ENCODE peak calls at places on chromosomes 13 and 19, in eight cellular contexts. One of them, this sample, is unnamed.

GRCh38 chr19:5356918-5357317 is 16.3 kb upstream of the PTPRS start:
- DNase-seq in OCI-LY7: no peak
- DNase-seq in astrocyte: no peak
- DNase-seq in PC-3: no peak
- DNase-seq in A549: no peak
- DNase-seq in fibroblast of the aortic adventitia: no peak
- DNase-seq in ascending aorta: no peak
- DNase-seq in progenitor cell of endocrine pancreas: no peak
- DNase-seq in this sample: no peak

GRCh38 chr19:13020002-13020414 is 24.7 kb downstream of the NFIX start:
- DNase-seq in fibroblast of the aortic adventitia: no peak
- DNase-seq in A549: no peak
- DNase-seq in PC-3: peak; percentile 51
- DNase-seq in OCI-LY7: no peak
- DNase-seq in progenitor cell of endocrine pancreas: no peak
- DNase-seq in ascending aorta: no peak
- DNase-seq in astrocyte: peak; percentile 70
- DNase-seq in this sample: no peak

GRCh38 chr19:20078696-20079095 is 896 bp downstream of the ZNF90 start:
- DNase-seq in astrocyte: peak; percentile 18
- DNase-seq in OCI-LY7: no peak
- DNase-seq in PC-3: no peak
- DNase-seq in ascending aorta: no peak
- DNase-seq in progenitor cell of endocrine pancreas: no peak
- DNase-seq in A549: no peak
- DNase-seq in fibroblast of the aortic adventitia: peak; percentile 54
- DNase-seq in this sample: no peak

GRCh38 chr13:28117689-28118377 is 17.5 kb upstream of the FLT3 start:
- DNase-seq in astrocyte: no peak
- DNase-seq in ascending aorta: no peak
- DNase-seq in OCI-LY7: no peak
- DNase-seq in progenitor cell of endocrine pancreas: no peak
- DNase-seq in PC-3: peak; percentile 37
- DNase-seq in A549: no peak
- DNase-seq in fibroblast of the aortic adventitia: peak; percentile 16
- DNase-seq in this sample: no peak

GRCh38 chr13:48527955-48528354 is 4.9 kb downstream of the RCBTB2 start:
- DNase-seq in A549: no peak
- DNase-seq in PC-3: no peak
- DNase-seq in ascending aorta: no peak
- DNase-seq in astrocyte: no peak
- DNase-seq in fibroblast of the aortic adventitia: no peak
- DNase-seq in OCI-LY7: no peak
- DNase-seq in progenitor cell of endocrine pancreas: no peak
- DNase-seq in this sample: no peak

GRCh38 chr19:12997225-12997966 is 2.1 kb downstream of the NFIX start:
- DNase-seq in fibroblast of the aortic adventitia: no peak
- DNase-seq in PC-3: no peak
- DNase-seq in progenitor cell of endocrine pancreas: no peak
- DNase-seq in ascending aorta: no peak
- DNase-seq in astrocyte: no peak
- DNase-seq in A549: no peak
- DNase-seq in OCI-LY7: no peak
- DNase-seq in this sample: no peak

GRCh38 chr13:94550030-94550738 is 45.8 kb downstream of the TGDS start:
- DNase-seq in OCI-LY7: no peak
- DNase-seq in fibroblast of the aortic adventitia: peak; percentile 61
- DNase-seq in PC-3: peak; percentile 35
- DNase-seq in A549: peak; percentile 62
- DNase-seq in progenitor cell of endocrine pancreas: no peak
- DNase-seq in ascending aorta: no peak
- DNase-seq in astrocyte: peak; percentile 49
- DNase-seq in this sample: no peak

GRCh38 chr19:42069619-42070293 is at the start of gene GRIK5:
- DNase-seq in PC-3: no peak
- DNase-seq in ascending aorta: no peak
- DNase-seq in astrocyte: no peak
- DNase-seq in progenitor cell of endocrine pancreas: no peak
- DNase-seq in A549: no peak
- DNase-seq in fibroblast of the aortic adventitia: no peak
- DNase-seq in OCI-LY7: no peak
- DNase-seq in this sample: no peak

GRCh38 chr19:48997972-48998371 is 4.3 kb downstream of the RUVBL2 start:
- DNase-seq in fibroblast of the aortic adventitia: peak; percentile 46
- DNase-seq in PC-3: peak; percentile 63
- DNase-seq in astrocyte: no peak
- DNase-seq in OCI-LY7: peak; percentile 50
- DNase-seq in progenitor cell of endocrine pancreas: peak; percentile 53
- DNase-seq in ascending aorta: no peak
- DNase-seq in A549: peak; percentile 81
- DNase-seq in this sample: no peak

GRCh38 chr13:96991072-96991471 is 3.2 kb downstream of the OXGR1 start:
- DNase-seq in astrocyte: no peak
- DNase-seq in A549: no peak
- DNase-seq in ascending aorta: no peak
- DNase-seq in progenitor cell of endocrine pancreas: no peak
- DNase-seq in fibroblast of the aortic adventitia: no peak
- DNase-seq in OCI-LY7: no peak
- DNase-seq in PC-3: no peak
- DNase-seq in this sample: no peak

GRCh38 chr19:55197531-55197930 is 11.8 kb downstream of the PTPRH start:
- DNase-seq in fibroblast of the aortic adventitia: no peak
- DNase-seq in A549: no peak
- DNase-seq in astrocyte: no peak
- DNase-seq in OCI-LY7: peak; percentile 62
- DNase-seq in progenitor cell of endocrine pancreas: no peak
- DNase-seq in PC-3: peak; percentile 45
- DNase-seq in ascending aorta: no peak
- DNase-seq in this sample: no peak

GRCh38 chr13:58619396-58620113 is 988.0 kb downstream of the PCDH17 start:
- DNase-seq in PC-3: no peak
- DNase-seq in progenitor cell of endocrine pancreas: no peak
- DNase-seq in A549: no peak
- DNase-seq in astrocyte: peak; percentile 4
- DNase-seq in ascending aorta: no peak
- DNase-seq in OCI-LY7: no peak
- DNase-seq in fibroblast of the aortic adventitia: no peak
- DNase-seq in this sample: no peak

GRCh38 chr13:40190656-40191100 is 475.8 kb downstream of the FOXO1 start:
- DNase-seq in ascending aorta: peak; percentile 37
- DNase-seq in progenitor cell of endocrine pancreas: no peak
- DNase-seq in fibroblast of the aortic adventitia: peak; percentile 82
- DNase-seq in A549: no peak
- DNase-seq in PC-3: peak; percentile 33
- DNase-seq in astrocyte: peak; percentile 86
- DNase-seq in OCI-LY7: peak; percentile 91
- DNase-seq in this sample: no peak

DNA sequence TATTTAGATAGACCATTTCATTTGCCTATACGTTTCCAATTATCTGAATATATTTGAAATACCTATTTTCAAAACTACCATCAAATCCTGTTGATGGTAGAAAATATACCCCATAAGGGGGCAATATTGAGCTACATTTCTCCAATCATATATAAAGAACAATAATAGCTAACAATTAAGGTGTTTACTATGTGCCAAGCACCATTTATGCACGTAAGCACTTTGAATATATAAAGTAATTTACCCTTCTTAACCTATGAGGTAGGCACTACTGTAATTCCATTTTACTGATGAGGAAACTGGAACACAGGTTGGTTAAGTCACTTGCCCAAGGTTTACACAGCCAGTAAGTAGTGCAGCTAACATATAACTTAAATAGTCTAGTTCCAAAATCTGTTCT is 79.2 kb downstream of the UBL3 start:
- DNase-seq in PC-3: peak; percentile 70
- DNase-seq in OCI-LY7: peak; percentile 41
- DNase-seq in astrocyte: peak; percentile 14
- DNase-seq in fibroblast of the aortic adventitia: peak; percentile 70
- DNase-seq in A549: no peak
- DNase-seq in progenitor cell of endocrine pancreas: no peak
- DNase-seq in ascending aorta: no peak
- DNase-seq in this sample: no peak
- TF ChIP-seq CTCF in PC-3: peak; percentile 73
- TF ChIP-seq CTCF in OCI-LY7: peak; percentile 81
- TF ChIP-seq CTCF in astrocyte: peak; percentile 34
- TF ChIP-seq CTCF in fibroblast of the aortic adventitia: peak; percentile 24
- TF ChIP-seq CTCF in A549: peak; percentile 60
- TF ChIP-seq CTCF in progenitor cell of endocrine pancreas: peak; percentile 63
- TF ChIP-seq CTCF in ascending aorta: peak; percentile 49
- TF ChIP-seq CTCF in this sample: peak; percentile 75

GRCh38 chr13:77918391-77919261 is at the start of gene EDNRB:
- DNase-seq in OCI-LY7: no peak
- DNase-seq in fibroblast of the aortic adventitia: peak; percentile 41
- DNase-seq in PC-3: no peak
- DNase-seq in A549: peak; percentile 25
- DNase-seq in ascending aorta: no peak
- DNase-seq in progenitor cell of endocrine pancreas: no peak
- DNase-seq in astrocyte: peak; percentile 17
- DNase-seq in this sample: no peak
- TF ChIP-seq CTCF in OCI-LY7: no peak
- TF ChIP-seq CTCF in fibroblast of the aortic adventitia: peak; percentile 32
- TF ChIP-seq CTCF in PC-3: no peak
- TF ChIP-seq CTCF in A549: no peak
- TF ChIP-seq CTCF in ascending aorta: no peak
- TF ChIP-seq CTCF in progenitor cell of endocrine pancreas: no peak
- TF ChIP-seq CTCF in astrocyte: peak; percentile 8
- TF ChIP-seq CTCF in this sample: peak; percentile 53

GRCh38 chr13:42816538-42816937 is 35.2 kb downstream of the FAM216B start:
- DNase-seq in A549: no peak
- DNase-seq in fibroblast of the aortic adventitia: no peak
- DNase-seq in progenitor cell of endocrine pancreas: no peak
- DNase-seq in PC-3: no peak
- DNase-seq in OCI-LY7: no peak
- DNase-seq in astrocyte: no peak
- DNase-seq in ascending aorta: no peak
- DNase-seq in this sample: no peak
- TF ChIP-seq CTCF in A549: no peak
- TF ChIP-seq CTCF in fibroblast of the aortic adventitia: peak; percentile 31
- TF ChIP-seq CTCF in progenitor cell of endocrine pancreas: peak; percentile 22
- TF ChIP-seq CTCF in PC-3: peak; percentile 27
- TF ChIP-seq CTCF in OCI-LY7: peak; percentile 47
- TF ChIP-seq CTCF in astrocyte: peak; percentile 24
- TF ChIP-seq CTCF in ascending aorta: no peak
- TF ChIP-seq CTCF in this sample: peak; percentile 53

GRCh38 chr13:51148952-51149573 is 38.0 kb upstream of the C13orf42 start:
- DNase-seq in PC-3: peak; percentile 50
- DNase-seq in OCI-LY7: peak; percentile 16
- DNase-seq in astrocyte: peak; percentile 47
- DNase-seq in progenitor cell of endocrine pancreas: no peak
- DNase-seq in fibroblast of the aortic adventitia: peak; percentile 85
- DNase-seq in ascending aorta: no peak
- DNase-seq in A549: no peak
- DNase-seq in this sample: peak; percentile 57
- TF ChIP-seq CTCF in PC-3: peak; percentile 72
- TF ChIP-seq CTCF in OCI-LY7: peak; percentile 68
- TF ChIP-seq CTCF in astrocyte: peak; percentile 68
- TF ChIP-seq CTCF in progenitor cell of endocrine pancreas: peak; percentile 59
- TF ChIP-seq CTCF in fibroblast of the aortic adventitia: peak; percentile 86
- TF ChIP-seq CTCF in ascending aorta: peak; percentile 67
- TF ChIP-seq CTCF in A549: peak; percentile 48
- TF ChIP-seq CTCF in this sample: peak; percentile 76

This sample was measured in type B pancreatic cell.